ENCODE peak calls at places on chromosomes 11 and 22, in six cellular contexts. X is GM13976, J is IMR-90, T is stromal cell of bone marrow, N is naive B cell, D is nephron progenitor cell. C is an unnamed sample.

GRCh38 chr11:132910016-132910760 is 622.1 kb downstream of the OPCML start:
- DNase-seq in X (no peak), J (no peak), T (no peak), N (no peak), D (no peak), C (no peak)

GRCh38 chr11:102276302-102277182 is 40.7 kb upstream of the BIRC3 start:
- DNase-seq in X (no peak), J (peak), T (no peak), N (no peak), D (no peak), C (no peak)

GRCh38 chr11:116376547-116376946 is 396.2 kb downstream of the BUD13 start:
- DNase-seq in X (no peak), J (no peak), T (no peak), N (no peak), D (no peak), C (no peak)

GRCh38 chr22:37485714-37486223 is 415 bp downstream of the MFNG start:
- DNase-seq in X (no peak), J (no peak), T (no peak), N (peak), D (no peak), C (no peak)

GRCh38 chr11:64844330-64845124 is at the start of gene CDC42BPG:
- DNase-seq in X (peak), J (peak), T (peak), N (peak), D (peak), C (no peak)

GRCh38 chr11:103055174-103055890 is 36.6 kb downstream of the DCUN1D5 start:
- DNase-seq in X (no peak), J (peak), T (peak), N (no peak), D (peak), C (no peak)

GRCh38 chr11:32118025-32118974 is 27.4 kb downstream of the RCN1 start:
- DNase-seq in X (no peak), J (peak), T (peak), N (no peak), D (no peak), C (peak)

GRCh38 chr11:27211370-27212127 is 151.5 kb downstream of the CCDC34 start:
- DNase-seq in X (no peak), J (no peak), T (no peak), N (no peak), D (no peak), C (no peak)

GRCh38 chr11:87081358-87081757 is 43.6 kb downstream of the TMEM135 start:
- DNase-seq in X (peak), J (no peak), T (no peak), N (peak), D (no peak), C (no peak)

GRCh38 chr22:44683237-44683636 is 18.8 kb upstream of the PRR5 start:
- DNase-seq in X (peak), J (no peak), T (no peak), N (no peak), D (no peak), C (no peak)

GRCh38 chr11:99066609-99067008 is 45.9 kb downstream of the CNTN5 start:
- DNase-seq in X (no peak), J (no peak), T (no peak), N (no peak), D (no peak), C (no peak)

GRCh38 chr11:6548641-6549040 is 51.6 kb downstream of the DNHD1 start:
- DNase-seq in X (no peak), J (no peak), T (no peak), N (no peak), D (no peak), C (no peak)

GRCh38 chr11:109845437-109845836 is 247.8 kb upstream of the ZC3H12C start:
- DNase-seq in X (no peak), J (no peak), T (no peak), N (no peak), D (no peak), C (no peak)

GRCh38 chr11:61429346-61429690 is 457 bp downstream of the CPSF7 start:
- DNase-seq in X (peak), J (peak), T (peak), N (peak), D (peak), C (no peak)

GRCh38 chr11:11373934-11374333 is 20.9 kb upstream of the CSNK2A3 start:
- DNase-seq in X (no peak), J (no peak), T (no peak), N (no peak), D (no peak), C (no peak)

GRCh38 chr11:134512791-134513538 is 100.9 kb upstream of the B3GAT1 start:
- DNase-seq in X (no peak), J (no peak), T (no peak), N (no peak), D (no peak), C (no peak)

GRCh38 chr11:40384991-40385390 is 1074.5 kb downstream of the LRRC4C start:
- DNase-seq in X (no peak), J (peak), T (peak), N (no peak), D (no peak), C (peak)

GRCh38 chr11:61912991-61913698 is 4.2 kb downstream of the RAB3IL1 start:
- DNase-seq in X (peak), J (no peak), T (no peak), N (no peak), D (no peak), C (no peak)

GRCh38 chr22:45240137-45240809 is 421 bp downstream of the KIAA0930 start:
- DNase-seq in X (no peak), J (no peak), T (no peak), N (peak), D (peak), C (no peak)

GRCh38 chr22:44396021-44396726 is 83.4 kb upstream of the SHISAL1 start:
- DNase-seq in X (no peak), J (no peak), T (no peak), N (no peak), D (no peak), C (no peak)

GRCh38 chr22:48894064-48894671 is 933.5 kb downstream of the BRD1 start:
- DNase-seq in X (peak), J (no peak), T (no peak), N (no peak), D (no peak), C (no peak)

GRCh38 chr11:62138630-62139425 is 15.0 kb downstream of the INCENP start:
- DNase-seq in X (no peak), J (no peak), T (no peak), N (no peak), D (no peak), C (no peak)

GRCh38 chr11:57515332-57516060 is at the start of gene SLC43A1:
- DNase-seq in X (peak), J (peak), T (peak), N (no peak), D (peak), C (no peak)

GRCh38 chr11:119992171-119993051 is 145.5 kb downstream of the TRIM29 start:
- DNase-seq in X (no peak), J (no peak), T (no peak), N (no peak), D (no peak), C (no peak)

C was measured in foreskin keratinocyte.